ENCODE peak calls at places on chromosomes 4 and X, in seven cellular contexts. Z, Q, I, Y, W, X and R are unnamed samples.
A peak's percentile ranks its signal among the peaks of the same experiment; 100 is the strongest.

GRCh38 chr4:48247142-48247877 is 22.3 kb downstream of the TEC start:
- ATAC-seq in Z (no peak), Q (no peak), I (no peak), Y (peak; percentile 60), W (no peak), X (no peak), R (peak; percentile 68)

GRCh38 chr4:143424276-143424675 is 87.6 kb downstream of the GAB1 start:
- ATAC-seq in Z (no peak), Q (no peak), I (no peak), Y (peak; percentile 35), W (no peak), X (no peak), R (no peak)

GRCh38 chr4:692771-693554 is 4.0 kb upstream of the SLC49A3 start:
- ATAC-seq in Z (no peak), Q (no peak), I (no peak), Y (peak; percentile 51), W (no peak), X (no peak), R (no peak)

GRCh38 chr4:155107059-155107458 is 101.4 kb upstream of the NPY2R start:
- ATAC-seq in Z (no peak), Q (no peak), I (no peak), Y (no peak), W (no peak), X (no peak), R (no peak)

GRCh38 chrX:116230136-116230886 is 59.8 kb downstream of the AGTR2 start:
- ATAC-seq in Z (no peak), Q (peak; percentile 70), I (no peak), Y (peak; percentile 78), W (no peak), X (no peak), R (no peak)

GRCh38 chr4:160194716-160195115 is 1091.8 kb downstream of the RAPGEF2 start:
- ATAC-seq in Z (no peak), Q (no peak), I (no peak), Y (no peak), W (no peak), X (no peak), R (no peak)

GRCh38 chr4:89482248-89482647 is 174.6 kb upstream of the GPRIN3 start:
- ATAC-seq in Z (peak; percentile 51), Q (peak; percentile 74), I (peak; percentile 75), Y (peak; percentile 84), W (peak; percentile 42), X (peak; percentile 51), R (peak; percentile 68)

GRCh38 chr4:32215277-32215676 is 1495.1 kb downstream of the PCDH7 start:
- ATAC-seq in Z (no peak), Q (no peak), I (no peak), Y (no peak), W (no peak), X (no peak), R (no peak)

GRCh38 chrX:39242187-39242586 is 440.9 kb downstream of the MID1IP1 start:
- ATAC-seq in Z (no peak), Q (peak; percentile 79), I (no peak), Y (peak; percentile 27), W (no peak), X (no peak), R (no peak)

GRCh38 chrX:80334583-80334982 is 85.7 kb upstream of the TENT5D start:
- ATAC-seq in Z (no peak), Q (peak; percentile 49), I (no peak), Y (peak; percentile 41), W (no peak), X (no peak), R (no peak)

GRCh38 chrX:32877592-32877991 is 333.8 kb downstream of the DMD start:
- ATAC-seq in Z (no peak), Q (no peak), I (no peak), Y (no peak), W (no peak), X (no peak), R (no peak)

GRCh38 chr4:64721106-64721505 is 311.9 kb upstream of the TECRL start:
- ATAC-seq in Z (no peak), Q (no peak), I (no peak), Y (no peak), W (no peak), X (no peak), R (no peak)

GRCh38 chr4:129623233-129623632 is 527.3 kb downstream of the C4orf33 start:
- ATAC-seq in Z (no peak), Q (no peak), I (peak; percentile 37), Y (no peak), W (no peak), X (peak; percentile 30), R (no peak)

GRCh38 chr4:6054162-6054922 is 36.1 kb upstream of the C4orf50 start:
- ATAC-seq in Z (no peak), Q (no peak), I (no peak), Y (no peak), W (no peak), X (no peak), R (no peak)

GRCh38 chr4:153450545-153450917 is 15.6 kb upstream of the TMEM131L start:
- ATAC-seq in Z (no peak), Q (no peak), I (peak; percentile 50), Y (no peak), W (peak; percentile 86), X (peak; percentile 71), R (no peak)

GRCh38 chrX:108156934-108157466 is 65.4 kb downstream of the ATG4A start:
- ATAC-seq in Z (no peak), Q (no peak), I (no peak), Y (no peak), W (no peak), X (no peak), R (no peak)

GRCh38 chr4:105509291-105509690 is 35.4 kb upstream of the PPA2 start:
- ATAC-seq in Z (no peak), Q (peak; percentile 25), I (no peak), Y (peak; percentile 15), W (no peak), X (no peak), R (peak; percentile 88)

GRCh38 chr4:52638717-52639116 is 20.4 kb downstream of the USP46 start:
- ATAC-seq in Z (no peak), Q (no peak), I (no peak), Y (no peak), W (no peak), X (no peak), R (peak; percentile 93)

GRCh38 chrX:11386001-11386523 is 92.8 kb downstream of the AMELX start:
- ATAC-seq in Z (no peak), Q (no peak), I (no peak), Y (peak; percentile 51), W (no peak), X (no peak), R (no peak)

GRCh38 chr4:111806331-111806730 is 338.9 kb upstream of the FAM241A start:
- ATAC-seq in Z (no peak), Q (no peak), I (no peak), Y (peak; percentile 70), W (no peak), X (no peak), R (no peak)